ENCODE peak calls at places on chromosomes 16 and 17, in nine cellular contexts. R, L, H, P, T, G, M, X and K are unnamed samples.

GRCh38 chr16:53068423-53068833 is 13.6 kb downstream of the CHD9 start:
- DNase-seq in R (no peak), L (no peak), H (no peak), P (no peak), T (no peak), G (no peak), M (peak), X (no peak), K (no peak)

GRCh38 chr16:57045694-57046381 is 46.5 kb upstream of the CPNE2 start:
- DNase-seq in R (no peak), L (peak), H (no peak), P (peak), T (peak), G (peak), M (peak), X (peak), K (peak)

GRCh38 chr16:62966626-62967025 is 930.4 kb upstream of the CDH8 start:
- DNase-seq in R (no peak), L (no peak), H (no peak), P (no peak), T (no peak), G (no peak), M (no peak), X (no peak), K (no peak)

GRCh38 chr16:21302898-21303528 is 24.9 kb upstream of the CRYM start:
- DNase-seq in R (no peak), L (no peak), H (no peak), P (no peak), T (peak), G (no peak), M (peak), X (no peak), K (no peak)

GRCh38 chr17:57868007-57868774 is 18.3 kb upstream of the MRPS23 start:
- DNase-seq in R (peak), L (peak), H (peak), P (peak), T (no peak), G (peak), M (peak), X (peak), K (peak)

GRCh38 chr16:85173077-85173980 is 61.1 kb upstream of the CIBAR2 start:
- DNase-seq in R (no peak), L (no peak), H (no peak), P (no peak), T (peak), G (no peak), M (no peak), X (no peak), K (no peak)

GRCh38 chr16:82756283-82756599 is 129.5 kb downstream of the CDH13 start:
- DNase-seq in R (no peak), L (no peak), H (no peak), P (no peak), T (no peak), G (no peak), M (no peak), X (no peak), K (no peak)

GRCh38 chr16:1491327-1491726 is 1.8 kb upstream of the TELO2 start:
- DNase-seq in R (no peak), L (no peak), H (no peak), P (no peak), T (no peak), G (no peak), M (no peak), X (peak), K (peak)

GRCh38 chr16:50547340-50547865 is 793 bp upstream of the NKD1 start:
- DNase-seq in R (peak), L (peak), H (no peak), P (peak), T (no peak), G (no peak), M (peak), X (peak), K (peak)

GRCh38 chr17:43360376-43360738 is 38.4 kb upstream of the ARL4D start:
- DNase-seq in R (no peak), L (peak), H (no peak), P (peak), T (peak), G (no peak), M (peak), X (no peak), K (peak)

GRCh38 chr17:41009301-41009760 is 403 bp upstream of the KRTAP3-1 start:
- DNase-seq in R (no peak), L (no peak), H (no peak), P (no peak), T (no peak), G (no peak), M (no peak), X (no peak), K (no peak)

GRCh38 chr16:86540894-86541293 is 14.1 kb downstream of the MTHFSD start:
- DNase-seq in R (no peak), L (no peak), H (no peak), P (no peak), T (no peak), G (no peak), M (no peak), X (no peak), K (no peak)
- H3K27ac ChIP-seq in R (no peak), L (no peak), H (no peak), P (no peak), T (no peak), G (no peak), M (no peak), X (no peak), K (no peak)

GRCh38 chr16:3443108-3444031 is at the start of the genes NAA60 and ZNF597:
- DNase-seq in R (peak), L (peak), H (peak), P (peak), T (peak), G (peak), M (peak), X (peak), K (peak)
- TF ChIP-seq POLR2AphosphoS5 in R (no peak), L (peak), H (peak), P (no peak), T (no peak), G (no peak), M (no peak), X (peak), K (peak)

GRCh38 chr17:3723188-3723555 is 531 bp upstream of the HASPIN start:
- DNase-seq in R (no peak), L (no peak), H (no peak), P (no peak), T (no peak), G (no peak), M (no peak), X (no peak), K (no peak)

GRCh38 chr17:3724373-3725077 is 822 bp downstream of the HASPIN start:
- DNase-seq in R (no peak), L (no peak), H (no peak), P (no peak), T (no peak), G (no peak), M (no peak), X (no peak), K (no peak)

GRCh38 chr17:3722716-3723115 is 987 bp upstream of the HASPIN start:
- DNase-seq in R (no peak), L (no peak), H (no peak), P (no peak), T (no peak), G (no peak), M (no peak), X (no peak), K (no peak)

GRCh38 chr17:3727041-3727440 is 3.3 kb downstream of the HASPIN start:
- DNase-seq in R (no peak), L (no peak), H (no peak), P (no peak), T (no peak), G (no peak), M (no peak), X (no peak), K (no peak)

GRCh38 chr17:3723556-3724372 is at the start of gene HASPIN:
- DNase-seq in R (peak), L (peak), H (peak), P (peak), T (no peak), G (peak), M (peak), X (peak), K (peak)
- TF ChIP-seq CTCF in R (peak), L (peak), H (peak), P (no peak), T (no peak), G (no peak), M (peak), X (peak), K (no peak)

DNA sequence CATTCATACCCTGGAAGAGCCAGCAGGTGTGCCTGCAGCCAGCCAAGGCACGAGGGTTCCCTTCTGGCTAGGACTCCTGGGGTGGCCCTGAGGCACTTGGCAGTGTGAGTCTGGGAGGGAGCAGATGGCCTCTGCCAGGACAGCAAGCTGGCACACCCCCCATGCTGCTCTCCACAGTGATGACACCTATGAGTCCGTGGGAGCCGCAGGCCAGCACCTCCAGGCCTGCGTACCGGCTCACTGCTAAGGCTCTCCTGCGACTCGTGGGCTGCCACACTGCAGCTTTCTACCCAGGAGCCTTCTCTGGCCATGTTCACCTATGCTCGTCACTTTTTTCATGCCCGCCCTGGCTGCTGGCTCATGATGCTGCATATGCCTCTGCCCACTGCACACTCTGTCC is 68.1 kb downstream of the NDEL1 start:
- DNase-seq in R (peak), L (no peak), H (no peak), P (no peak), T (no peak), G (no peak), M (no peak), X (no peak), K (no peak)
- H3K27ac ChIP-seq in R (no peak), L (no peak), H (peak), P (no peak), T (no peak), G (no peak), M (no peak), X (no peak), K (no peak)